ENCODE peak calls at places on chromosome 17, in ten cellular contexts. G is transverse colon, W is sigmoid colon, B is K562, X is H1, T is stomach, L is A549, D is ovary, C is GM12878, H is HepG2. N is an unnamed sample.

GRCh38 chr17:31724619-31725018 is 134.4 kb downstream of the COPRS start:
- DNase-seq in G (no peak), W (no peak), B (no peak), X (no peak), T (no peak), L (no peak), D (no peak), C (no peak), H (no peak), N (no peak)

GRCh38 chr17:77404812-77405581 is 264.2 kb downstream of the SEC14L1 start:
- DNase-seq in G (peak), W (no peak), B (no peak), X (no peak), T (peak), L (no peak), D (no peak), C (peak), H (no peak), N (no peak)

GRCh38 chr17:66190738-66191606 is 961 bp downstream of the CEP112 start:
- DNase-seq in G (no peak), W (no peak), B (no peak), X (no peak), T (no peak), L (peak), D (no peak), C (no peak), H (peak), N (no peak)

GRCh38 chr17:71251936-71252335 is 868.9 kb upstream of the SOX9 start:
- DNase-seq in G (no peak), W (no peak), B (no peak), X (no peak), T (no peak), L (no peak), D (no peak), C (no peak), H (no peak), N (no peak)

GRCh38 chr17:17481860-17482259 is 5.1 kb downstream of the MED9 start:
- DNase-seq in G (no peak), W (no peak), B (no peak), X (no peak), T (no peak), L (no peak), D (no peak), C (no peak), H (no peak), N (no peak)

GRCh38 chr17:40530531-40530987 is 29.1 kb upstream of the TNS4 start:
- DNase-seq in G (no peak), W (peak), B (no peak), X (no peak), T (no peak), L (no peak), D (no peak), C (no peak), H (no peak), N (no peak)

GRCh38 chr17:19359151-19359550 is 3.4 kb downstream of the B9D1 start:
- DNase-seq in G (no peak), W (peak), B (no peak), X (no peak), T (no peak), L (no peak), D (no peak), C (no peak), H (no peak), N (no peak)

GRCh38 chr17:81741049-81741593 is 29.0 kb downstream of the SLC25A10 start:
- DNase-seq in G (no peak), W (no peak), B (no peak), X (no peak), T (no peak), L (no peak), D (no peak), C (no peak), H (no peak), N (no peak)

GRCh38 chr17:79997004-79997673 is 38.5 kb downstream of the TBC1D16 start:
- DNase-seq in G (no peak), W (no peak), B (no peak), X (no peak), T (no peak), L (no peak), D (no peak), C (peak), H (no peak), N (no peak)

GRCh38 chr17:57773557-57773956 is 28.5 kb upstream of the CCDC182 start:
- DNase-seq in G (no peak), W (no peak), B (no peak), X (no peak), T (no peak), L (no peak), D (no peak), C (no peak), H (no peak), N (no peak)

GRCh38 chr17:1638171-1638583 is 7.4 kb downstream of the SCARF1 start:
- DNase-seq in G (no peak), W (no peak), B (no peak), X (no peak), T (no peak), L (no peak), D (no peak), C (no peak), H (no peak), N (no peak)

GRCh38 chr17:38628441-38628840 is 22.7 kb upstream of the SRCIN1 start:
- DNase-seq in G (no peak), W (no peak), B (peak), X (no peak), T (no peak), L (peak), D (no peak), C (no peak), H (peak), N (no peak)

GRCh38 chr17:77042688-77043330 is 98.0 kb upstream of the SEC14L1 start:
- DNase-seq in G (no peak), W (no peak), B (no peak), X (no peak), T (no peak), L (no peak), D (no peak), C (no peak), H (no peak), N (no peak)

GRCh38 chr17:2789700-2790099 is 6.5 kb upstream of the RAP1GAP2 start:
- DNase-seq in G (no peak), W (no peak), B (no peak), X (no peak), T (no peak), L (no peak), D (no peak), C (no peak), H (no peak), N (no peak)

GRCh38 chr17:79075861-79076406 is 1.3 kb downstream of the ENGASE start:
- DNase-seq in G (no peak), W (peak), B (peak), X (no peak), T (no peak), L (no peak), D (no peak), C (no peak), H (no peak), N (no peak)

GRCh38 chr17:42484304-42484703 is 25.6 kb downstream of the ATP6V0A1 start:
- DNase-seq in G (peak), W (no peak), B (no peak), X (no peak), T (no peak), L (no peak), D (no peak), C (peak), H (peak), N (no peak)

GRCh38 chr17:36859701-36860100 is 77.6 kb upstream of the LHX1 start:
- DNase-seq in G (no peak), W (no peak), B (no peak), X (no peak), T (no peak), L (no peak), D (no peak), C (no peak), H (no peak), N (no peak)

GRCh38 chr17:63950940-63951907 is 19.1 kb upstream of the CD79B start:
- DNase-seq in G (peak), W (no peak), B (peak), X (no peak), T (peak), L (peak), D (no peak), C (no peak), H (peak), N (no peak)

GRCh38 chr17:49984776-49985175 is 10.2 kb downstream of the DLX3 start:
- DNase-seq in G (no peak), W (peak), B (no peak), X (no peak), T (no peak), L (no peak), D (no peak), C (no peak), H (no peak), N (no peak)

GRCh38 chr17:32771396-32771795 is 105.5 kb downstream of the MYO1D start:
- DNase-seq in G (no peak), W (no peak), B (no peak), X (no peak), T (no peak), L (peak), D (no peak), C (no peak), H (no peak), N (no peak)

GRCh38 chr17:65855245-65855644 is 293.8 kb upstream of the AXIN2 start:
- DNase-seq in G (no peak), W (no peak), B (no peak), X (peak), T (no peak), L (peak), D (no peak), C (no peak), H (no peak), N (no peak)

GRCh38 chr17:8789743-8790142 is 9.4 kb downstream of the MFSD6L start:
- DNase-seq in G (no peak), W (no peak), B (no peak), X (no peak), T (no peak), L (no peak), D (no peak), C (no peak), H (no peak), N (no peak)
- TF ChIP-seq EP300 in G (no peak), W (no peak), B (no peak), X (no peak), T (no peak), L (no peak), D (no peak), C (no peak), H (no peak), N (no peak)

DNA sequence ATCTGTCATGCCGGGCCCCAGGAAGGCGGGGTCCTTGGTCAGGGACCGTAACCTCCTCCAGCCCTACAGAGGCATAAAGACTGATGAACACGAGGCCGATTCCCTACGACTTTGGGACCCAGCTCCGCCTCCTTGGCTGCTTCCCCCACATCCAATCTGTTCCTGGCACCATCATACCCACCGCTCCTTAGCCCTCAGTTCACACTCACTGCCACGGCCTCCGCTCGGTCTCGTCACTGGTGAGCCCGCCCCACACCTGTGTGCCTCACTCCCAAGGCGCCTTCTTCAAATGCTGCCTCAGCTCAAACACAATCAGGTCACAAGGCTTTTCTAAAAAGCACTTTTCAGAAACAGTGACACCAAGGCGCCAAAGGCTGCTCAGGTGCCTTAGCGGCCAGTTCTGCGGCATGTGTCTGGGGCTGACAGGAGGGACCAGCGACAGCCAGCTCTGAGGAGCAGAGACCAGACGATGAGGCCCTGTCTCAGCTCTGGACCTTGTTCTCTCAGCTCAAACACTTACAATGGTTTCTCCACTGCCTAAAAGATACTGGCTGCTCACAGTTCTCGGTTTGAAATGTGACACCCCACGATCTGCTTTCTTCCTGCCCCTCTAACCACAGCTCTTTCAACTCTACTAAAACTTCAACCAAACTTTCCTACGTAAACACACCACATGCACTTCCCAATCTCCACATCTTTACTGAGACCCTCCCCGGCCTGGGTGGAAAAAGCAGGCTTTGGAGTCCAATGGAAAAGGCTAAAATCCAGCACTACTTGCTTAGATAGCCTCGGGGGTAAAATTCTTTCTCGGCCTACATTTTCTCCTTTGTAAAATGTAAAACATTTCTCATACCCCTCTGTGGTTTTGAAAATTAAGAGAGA is 33.2 kb downstream of the CYB5D2 start:
- DNase-seq in G (no peak), W (no peak), B (no peak), X (no peak), T (no peak), L (no peak), D (no peak), C (no peak), H (no peak), N (no peak)
- TF ChIP-seq EP300 in G (no peak), W (no peak), B (no peak), X (no peak), T (no peak), L (no peak), D (no peak), C (no peak), H (no peak), N (no peak)

DNA sequence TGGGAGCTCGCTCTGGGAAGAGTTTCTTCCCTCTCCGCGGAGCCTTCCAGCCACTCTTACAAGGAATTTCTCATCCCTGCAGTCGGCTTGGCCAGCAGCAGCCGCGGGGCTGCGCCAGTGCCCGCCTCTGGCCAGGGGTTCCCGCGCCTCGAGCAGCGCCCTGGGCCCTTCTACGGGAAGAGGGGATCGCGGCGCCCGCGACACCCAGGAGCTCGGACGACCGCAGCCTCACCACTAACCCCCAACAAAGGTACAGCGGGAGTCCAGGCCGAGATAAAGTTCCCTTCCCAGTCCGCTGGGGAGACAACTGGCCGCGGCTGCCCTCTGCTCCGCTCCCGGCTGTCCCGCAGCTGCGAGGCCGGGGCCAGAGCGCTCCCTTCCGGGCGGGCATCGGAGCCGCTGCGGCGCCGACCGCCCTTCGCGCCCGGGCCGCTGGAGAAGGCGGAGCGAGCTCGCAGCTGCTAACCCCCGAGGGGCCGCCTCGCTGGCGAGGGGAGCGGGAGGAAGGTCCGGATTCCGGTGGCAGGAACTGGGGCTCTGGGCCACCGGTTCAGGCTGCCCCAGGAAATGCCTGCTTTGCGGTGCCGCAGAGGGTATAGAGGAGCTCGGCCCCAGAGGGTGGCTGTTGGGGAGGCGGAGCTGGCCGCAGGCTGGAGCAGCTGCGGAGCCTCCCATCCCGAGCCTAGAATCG is 3.6 kb upstream of the HS3ST3B1 start:
- DNase-seq in G (no peak), W (no peak), B (no peak), X (no peak), T (peak), L (peak), D (peak), C (no peak), H (peak), N (no peak)
- TF ChIP-seq EP300 in G (no peak), W (no peak), B (no peak), X (no peak), T (no peak), L (no peak), D (no peak), C (no peak), H (no peak), N (no peak)

GRCh38 chr17:55462234-55462633 is 40.6 kb upstream of the MMD start:
- DNase-seq in G (no peak), W (no peak), B (no peak), X (no peak), T (no peak), L (no peak), D (no peak), C (no peak), H (no peak), N (no peak)

GRCh38 chr17:55458977-55459376 is 37.3 kb upstream of the MMD start:
- DNase-seq in G (no peak), W (no peak), B (no peak), X (no peak), T (no peak), L (peak), D (no peak), C (no peak), H (no peak), N (no peak)

GRCh38 chr17:55466671-55467070 is 44.6 kb downstream of the SMIM36 start:
- DNase-seq in G (no peak), W (no peak), B (no peak), X (peak), T (no peak), L (no peak), D (no peak), C (peak), H (no peak), N (no peak)

GRCh38 chr17:55462711-55463110 is 41.1 kb upstream of the MMD start:
- DNase-seq in G (no peak), W (no peak), B (no peak), X (no peak), T (no peak), L (no peak), D (no peak), C (no peak), H (no peak), N (no peak)

DNA sequence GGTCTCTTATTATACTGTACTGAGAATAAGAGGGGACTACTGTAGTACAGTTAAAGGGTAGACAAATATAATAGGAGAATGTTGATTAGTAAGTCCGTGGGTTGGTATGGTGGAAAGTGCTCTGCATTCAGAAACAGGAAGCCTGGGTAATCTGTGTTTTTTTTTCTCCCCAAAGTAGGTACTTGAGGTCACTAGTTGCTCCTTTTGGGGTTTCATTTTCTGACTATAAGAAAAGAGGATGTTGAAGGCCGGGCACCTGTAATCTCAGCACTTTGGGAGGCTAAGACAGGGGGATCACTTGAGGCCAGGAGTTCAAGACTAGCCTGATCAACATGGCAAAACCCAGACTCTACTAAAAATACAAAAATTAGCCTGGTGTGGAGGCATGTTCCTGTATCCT is 42.0 kb upstream of the MMD start:
- DNase-seq in G (no peak), W (no peak), B (no peak), X (no peak), T (no peak), L (no peak), D (no peak), C (peak), H (no peak), N (no peak)
- TF ChIP-seq EP300 in G (no peak), W (no peak), B (no peak), X (no peak), T (no peak), L (no peak), D (no peak), C (no peak), H (no peak), N (no peak)

DNA sequence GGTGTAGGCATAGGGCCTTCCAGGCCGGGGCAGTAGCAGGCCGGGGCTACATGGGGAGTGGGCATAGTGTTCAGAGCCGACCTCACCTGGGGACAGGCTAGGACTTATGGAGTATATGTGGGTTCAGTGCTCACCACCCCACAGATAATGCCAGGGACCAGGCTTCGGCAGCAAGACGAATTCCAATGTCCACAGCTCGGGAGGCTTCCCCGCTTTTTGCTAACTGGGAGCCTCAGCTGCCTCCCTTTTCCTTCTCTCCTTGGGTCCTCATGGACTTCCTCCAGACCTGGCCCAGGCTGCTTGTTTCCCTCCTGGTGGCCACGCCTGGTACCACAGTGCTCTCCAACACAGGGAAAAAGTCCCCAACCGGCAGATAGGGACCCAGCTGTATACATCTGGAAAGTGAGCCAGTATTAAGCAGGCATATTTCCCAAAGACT is 20.1 kb upstream of the SLC46A1 start:
- DNase-seq in G (peak), W (no peak), B (peak), X (no peak), T (peak), L (peak), D (no peak), C (no peak), H (peak), N (no peak)
- TF ChIP-seq EP300 in G (no peak), W (no peak), B (no peak), X (no peak), T (no peak), L (no peak), D (no peak), C (no peak), H (no peak), N (no peak)

GRCh38 chr17:6094926-6095325 is 24.7 kb downstream of the WSCD1 start:
- DNase-seq in G (no peak), W (no peak), B (no peak), X (no peak), T (no peak), L (no peak), D (no peak), C (no peak), H (no peak), N (no peak)

GRCh38 chr17:6097005-6097279 is 26.8 kb downstream of the WSCD1 start:
- DNase-seq in G (no peak), W (no peak), B (no peak), X (no peak), T (no peak), L (no peak), D (no peak), C (no peak), H (no peak), N (no peak)

GRCh38 chr17:6095501-6095900 is 25.3 kb downstream of the WSCD1 start:
- DNase-seq in G (no peak), W (no peak), B (no peak), X (no peak), T (no peak), L (no peak), D (no peak), C (no peak), H (no peak), N (no peak)

GRCh38 chr17:6098050-6098449 is 27.9 kb downstream of the WSCD1 start:
- DNase-seq in G (no peak), W (peak), B (no peak), X (no peak), T (no peak), L (no peak), D (no peak), C (no peak), H (no peak), N (no peak)

GRCh38 chr17:6096201-6097004 is 26.2 kb downstream of the WSCD1 start:
- DNase-seq in G (no peak), W (no peak), B (no peak), X (no peak), T (no peak), L (no peak), D (no peak), C (no peak), H (no peak), N (no peak)
- TF ChIP-seq EP300 in G (no peak), W (no peak), B (no peak), X (no peak), T (no peak), L (no peak), D (no peak), C (no peak), H (no peak), N (no peak)